ENCODE peak calls at places on chromosomes 1 and 21, in five cellular contexts. One of them, this sample, is unnamed.

GRCh38 chr1:231039161-231040018 is 664 bp downstream of the FAM89A start:
- DNase-seq in uterus: peak; percentile 37
- DNase-seq in MCF 10A: peak; percentile 65
- DNase-seq in choroid plexus epithelial cell: peak; percentile 54
- DNase-seq in CD8-positive, alpha-beta T cell: peak; percentile 16
- DNase-seq in this sample: no peak

GRCh38 chr21:30695956-30696355 is 22.6 kb downstream of the KRTAP21-3 start:
- DNase-seq in CD8-positive, alpha-beta T cell: no peak
- DNase-seq in choroid plexus epithelial cell: no peak
- DNase-seq in uterus: no peak
- DNase-seq in MCF 10A: peak; percentile 14
- DNase-seq in this sample: no peak

GRCh38 chr1:227268943-227269342 is 49.3 kb downstream of the CDC42BPA start:
- DNase-seq in choroid plexus epithelial cell: peak; percentile 43
- DNase-seq in MCF 10A: peak; percentile 63
- DNase-seq in CD8-positive, alpha-beta T cell: no peak
- DNase-seq in uterus: no peak
- DNase-seq in this sample: no peak

GRCh38 chr1:172109357-172109756 is 268.1 kb downstream of the DNM3 start:
- DNase-seq in MCF 10A: no peak
- DNase-seq in uterus: no peak
- DNase-seq in choroid plexus epithelial cell: no peak
- DNase-seq in CD8-positive, alpha-beta T cell: no peak
- DNase-seq in this sample: no peak

GRCh38 chr1:59184506-59184905 is 112.4 kb upstream of the FGGY start:
- DNase-seq in MCF 10A: no peak
- DNase-seq in uterus: no peak
- DNase-seq in choroid plexus epithelial cell: no peak
- DNase-seq in CD8-positive, alpha-beta T cell: no peak
- DNase-seq in this sample: no peak

GRCh38 chr1:177311111-177311510 is 140.4 kb downstream of the BRINP2 start:
- DNase-seq in uterus: no peak
- DNase-seq in CD8-positive, alpha-beta T cell: no peak
- DNase-seq in choroid plexus epithelial cell: no peak
- DNase-seq in MCF 10A: no peak
- DNase-seq in this sample: no peak

GRCh38 chr1:228162286-228163003 is 3.2 kb upstream of the IBA57 start:
- DNase-seq in CD8-positive, alpha-beta T cell: no peak
- DNase-seq in MCF 10A: peak; percentile 66
- DNase-seq in choroid plexus epithelial cell: peak; percentile 20
- DNase-seq in uterus: peak; percentile 44
- DNase-seq in this sample: no peak

GRCh38 chr1:160834945-160835565 is 27.6 kb downstream of the CD244 start:
- DNase-seq in uterus: no peak
- DNase-seq in CD8-positive, alpha-beta T cell: no peak
- DNase-seq in choroid plexus epithelial cell: peak; percentile 68
- DNase-seq in MCF 10A: peak; percentile 63
- DNase-seq in this sample: no peak

GRCh38 chr1:21539933-21540332 is 30.7 kb downstream of the ALPL start:
- DNase-seq in CD8-positive, alpha-beta T cell: no peak
- DNase-seq in choroid plexus epithelial cell: peak; percentile 26
- DNase-seq in uterus: no peak
- DNase-seq in MCF 10A: peak; percentile 43
- DNase-seq in this sample: no peak

GRCh38 chr1:80917225-80917624 is 883.5 kb upstream of the ADGRL2 start:
- DNase-seq in choroid plexus epithelial cell: no peak
- DNase-seq in CD8-positive, alpha-beta T cell: no peak
- DNase-seq in MCF 10A: no peak
- DNase-seq in uterus: no peak
- DNase-seq in this sample: no peak

GRCh38 chr1:155176544-155177071 is 3.0 kb downstream of the TRIM46 start:
- DNase-seq in choroid plexus epithelial cell: peak; percentile 75
- DNase-seq in uterus: peak; percentile 81
- DNase-seq in MCF 10A: peak; percentile 91
- DNase-seq in CD8-positive, alpha-beta T cell: peak; percentile 79
- DNase-seq in this sample: peak; percentile 97

GRCh38 chr1:235391879-235392278 is 24.7 kb downstream of the TBCE start:
- DNase-seq in uterus: no peak
- DNase-seq in MCF 10A: peak; percentile 22
- DNase-seq in choroid plexus epithelial cell: peak; percentile 19
- DNase-seq in CD8-positive, alpha-beta T cell: no peak
- DNase-seq in this sample: no peak

GRCh38 chr1:151513626-151514101 is 2.5 kb downstream of the CGN start:
- DNase-seq in choroid plexus epithelial cell: no peak
- DNase-seq in CD8-positive, alpha-beta T cell: no peak
- DNase-seq in MCF 10A: peak; percentile 71
- DNase-seq in uterus: no peak
- DNase-seq in this sample: no peak

GRCh38 chr1:70902211-70902610 is 145.4 kb downstream of the PTGER3 start:
- DNase-seq in choroid plexus epithelial cell: no peak
- DNase-seq in MCF 10A: peak; percentile 22
- DNase-seq in uterus: no peak
- DNase-seq in CD8-positive, alpha-beta T cell: no peak
- DNase-seq in this sample: no peak

GRCh38 chr1:153912349-153912748 is 10.4 kb downstream of the GATAD2B start:
- DNase-seq in CD8-positive, alpha-beta T cell: no peak
- DNase-seq in MCF 10A: no peak
- DNase-seq in choroid plexus epithelial cell: no peak
- DNase-seq in uterus: no peak
- DNase-seq in this sample: no peak

GRCh38 chr1:46134660-46135331 is 2.4 kb upstream of the PIK3R3 start:
- DNase-seq in choroid plexus epithelial cell: peak; percentile 81
- DNase-seq in MCF 10A: peak; percentile 97
- DNase-seq in CD8-positive, alpha-beta T cell: no peak
- DNase-seq in uterus: no peak
- DNase-seq in this sample: no peak

GRCh38 chr21:46406001-46406400 is 52.7 kb upstream of the DIP2A start:
- DNase-seq in CD8-positive, alpha-beta T cell: no peak
- DNase-seq in MCF 10A: no peak
- DNase-seq in choroid plexus epithelial cell: no peak
- DNase-seq in uterus: no peak
- DNase-seq in this sample: no peak

GRCh38 chr1:105795741-105796140 is 1260.7 kb upstream of the PRMT6 start:
- DNase-seq in CD8-positive, alpha-beta T cell: no peak
- DNase-seq in choroid plexus epithelial cell: no peak
- DNase-seq in uterus: no peak
- DNase-seq in MCF 10A: no peak
- DNase-seq in this sample: no peak

GRCh38 chr1:105793541-105794146 is 1262.8 kb upstream of the PRMT6 start:
- DNase-seq in MCF 10A: peak; percentile 64
- DNase-seq in uterus: no peak
- DNase-seq in choroid plexus epithelial cell: peak; percentile 35
- DNase-seq in CD8-positive, alpha-beta T cell: no peak
- DNase-seq in this sample: no peak
- TF ChIP-seq CTCF in MCF 10A: peak; percentile 87
- TF ChIP-seq CTCF in uterus: peak; percentile 29
- TF ChIP-seq CTCF in choroid plexus epithelial cell: peak; percentile 65
- TF ChIP-seq CTCF in CD8-positive, alpha-beta T cell: no peak
- TF ChIP-seq CTCF in this sample: no peak

GRCh38 chr21:39037807-39038405 is 145.3 kb downstream of the PSMG1 start:
- DNase-seq in CD8-positive, alpha-beta T cell: no peak
- DNase-seq in MCF 10A: no peak
- DNase-seq in choroid plexus epithelial cell: peak; percentile 36
- DNase-seq in uterus: no peak
- DNase-seq in this sample: no peak
- TF ChIP-seq CTCF in CD8-positive, alpha-beta T cell: no peak
- TF ChIP-seq CTCF in MCF 10A: no peak
- TF ChIP-seq CTCF in choroid plexus epithelial cell: peak; percentile 17
- TF ChIP-seq CTCF in uterus: no peak
- TF ChIP-seq CTCF in this sample: no peak

DNA sequence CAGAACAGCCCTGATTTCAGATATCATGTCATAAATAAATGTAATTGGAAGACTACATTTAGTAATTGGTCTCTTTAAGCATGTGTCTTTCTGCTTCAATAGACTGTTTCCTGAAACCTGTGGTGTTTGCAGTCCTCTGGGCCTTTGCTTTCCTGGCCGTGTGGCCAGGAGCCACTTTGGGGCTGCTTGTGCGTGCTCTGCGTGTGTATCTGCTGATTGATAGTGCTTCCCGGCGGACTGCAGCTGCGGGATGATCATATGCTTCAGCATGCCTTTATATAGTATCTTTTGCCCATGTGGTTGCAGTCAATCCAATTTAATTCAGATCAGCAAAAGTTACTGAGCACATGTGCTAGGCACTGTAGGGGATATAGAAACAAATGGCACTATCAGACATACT is 27.5 kb upstream of the TTF2 start:
- DNase-seq in uterus: no peak
- DNase-seq in choroid plexus epithelial cell: no peak
- DNase-seq in CD8-positive, alpha-beta T cell: no peak
- DNase-seq in MCF 10A: no peak
- DNase-seq in this sample: no peak
- TF ChIP-seq CTCF in uterus: no peak
- TF ChIP-seq CTCF in choroid plexus epithelial cell: no peak
- TF ChIP-seq CTCF in CD8-positive, alpha-beta T cell: no peak
- TF ChIP-seq CTCF in MCF 10A: no peak
- TF ChIP-seq CTCF in this sample: no peak

GRCh38 chr1:88293791-88294190 is 390.3 kb upstream of the PKN2 start:
- DNase-seq in MCF 10A: no peak
- DNase-seq in CD8-positive, alpha-beta T cell: no peak
- DNase-seq in choroid plexus epithelial cell: no peak
- DNase-seq in uterus: no peak
- DNase-seq in this sample: no peak

GRCh38 chr1:88296227-88297010 is 387.7 kb upstream of the PKN2 start:
- DNase-seq in MCF 10A: no peak
- DNase-seq in uterus: no peak
- DNase-seq in choroid plexus epithelial cell: no peak
- DNase-seq in CD8-positive, alpha-beta T cell: no peak
- DNase-seq in this sample: no peak

GRCh38 chr1:88289703-88290102 is 394.4 kb upstream of the PKN2 start:
- DNase-seq in CD8-positive, alpha-beta T cell: no peak
- DNase-seq in MCF 10A: no peak
- DNase-seq in choroid plexus epithelial cell: no peak
- DNase-seq in uterus: no peak
- DNase-seq in this sample: no peak

GRCh38 chr1:88288571-88288970 is 395.5 kb upstream of the PKN2 start:
- DNase-seq in CD8-positive, alpha-beta T cell: no peak
- DNase-seq in uterus: no peak
- DNase-seq in MCF 10A: no peak
- DNase-seq in choroid plexus epithelial cell: no peak
- DNase-seq in this sample: no peak

GRCh38 chr1:88291902-88292301 is 392.2 kb upstream of the PKN2 start:
- DNase-seq in MCF 10A: no peak
- DNase-seq in choroid plexus epithelial cell: no peak
- DNase-seq in CD8-positive, alpha-beta T cell: no peak
- DNase-seq in uterus: no peak
- DNase-seq in this sample: no peak
- TF ChIP-seq CTCF in MCF 10A: no peak
- TF ChIP-seq CTCF in choroid plexus epithelial cell: no peak
- TF ChIP-seq CTCF in CD8-positive, alpha-beta T cell: no peak
- TF ChIP-seq CTCF in uterus: no peak
- TF ChIP-seq CTCF in this sample: no peak

GRCh38 chr1:41728403-41729202 is 190.1 kb downstream of the HIVEP3 start:
- DNase-seq in CD8-positive, alpha-beta T cell: no peak
- DNase-seq in choroid plexus epithelial cell: no peak
- DNase-seq in MCF 10A: no peak
- DNase-seq in uterus: no peak
- DNase-seq in this sample: no peak

GRCh38 chr1:41724248-41724647 is 194.5 kb downstream of the HIVEP3 start:
- DNase-seq in MCF 10A: no peak
- DNase-seq in CD8-positive, alpha-beta T cell: no peak
- DNase-seq in uterus: no peak
- DNase-seq in choroid plexus epithelial cell: peak; percentile 38
- DNase-seq in this sample: no peak

GRCh38 chr1:41730806-41731205 is 187.9 kb downstream of the HIVEP3 start:
- DNase-seq in CD8-positive, alpha-beta T cell: no peak
- DNase-seq in choroid plexus epithelial cell: no peak
- DNase-seq in MCF 10A: no peak
- DNase-seq in uterus: no peak
- DNase-seq in this sample: no peak

GRCh38 chr1:41727749-41728115 is 191.0 kb downstream of the HIVEP3 start:
- DNase-seq in MCF 10A: no peak
- DNase-seq in choroid plexus epithelial cell: no peak
- DNase-seq in uterus: no peak
- DNase-seq in CD8-positive, alpha-beta T cell: no peak
- DNase-seq in this sample: no peak

GRCh38 chr1:41726899-41727748 is 191.6 kb downstream of the HIVEP3 start:
- DNase-seq in MCF 10A: no peak
- DNase-seq in choroid plexus epithelial cell: no peak
- DNase-seq in CD8-positive, alpha-beta T cell: no peak
- DNase-seq in uterus: no peak
- DNase-seq in this sample: no peak
- TF ChIP-seq CTCF in MCF 10A: no peak
- TF ChIP-seq CTCF in choroid plexus epithelial cell: no peak
- TF ChIP-seq CTCF in CD8-positive, alpha-beta T cell: no peak
- TF ChIP-seq CTCF in uterus: no peak
- TF ChIP-seq CTCF in this sample: no peak

GRCh38 chr1:167082511-167083027 is 7.6 kb downstream of the GPA33 start:
- DNase-seq in uterus: no peak
- DNase-seq in CD8-positive, alpha-beta T cell: no peak
- DNase-seq in choroid plexus epithelial cell: no peak
- DNase-seq in MCF 10A: peak; percentile 38
- DNase-seq in this sample: no peak
- TF ChIP-seq CTCF in uterus: no peak
- TF ChIP-seq CTCF in CD8-positive, alpha-beta T cell: no peak
- TF ChIP-seq CTCF in choroid plexus epithelial cell: no peak
- TF ChIP-seq CTCF in MCF 10A: no peak
- TF ChIP-seq CTCF in this sample: no peak

DNA sequence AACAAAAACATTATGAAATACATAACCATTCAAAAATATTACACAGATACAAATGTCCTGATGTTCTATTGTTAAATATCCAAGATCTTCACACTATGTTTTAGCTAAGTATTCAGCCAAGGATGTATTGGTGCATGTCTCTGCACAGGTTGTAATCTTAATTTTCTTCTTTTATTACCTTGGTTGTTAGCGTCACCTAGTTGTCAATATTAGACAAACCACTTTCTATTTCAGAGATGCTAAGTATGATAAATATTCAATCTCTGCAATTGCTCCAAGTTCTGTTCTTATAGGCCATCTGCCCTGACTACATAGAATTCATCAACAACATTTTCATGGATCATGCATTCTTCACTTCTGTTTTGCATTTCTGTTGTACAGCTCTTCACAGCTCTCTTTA is 380.0 kb downstream of the NUF2 start:
- DNase-seq in MCF 10A: no peak
- DNase-seq in uterus: no peak
- DNase-seq in choroid plexus epithelial cell: no peak
- DNase-seq in CD8-positive, alpha-beta T cell: no peak
- DNase-seq in this sample: no peak
- TF ChIP-seq CTCF in MCF 10A: peak; percentile 11
- TF ChIP-seq CTCF in uterus: no peak
- TF ChIP-seq CTCF in choroid plexus epithelial cell: no peak
- TF ChIP-seq CTCF in CD8-positive, alpha-beta T cell: no peak
- TF ChIP-seq CTCF in this sample: no peak

DNA sequence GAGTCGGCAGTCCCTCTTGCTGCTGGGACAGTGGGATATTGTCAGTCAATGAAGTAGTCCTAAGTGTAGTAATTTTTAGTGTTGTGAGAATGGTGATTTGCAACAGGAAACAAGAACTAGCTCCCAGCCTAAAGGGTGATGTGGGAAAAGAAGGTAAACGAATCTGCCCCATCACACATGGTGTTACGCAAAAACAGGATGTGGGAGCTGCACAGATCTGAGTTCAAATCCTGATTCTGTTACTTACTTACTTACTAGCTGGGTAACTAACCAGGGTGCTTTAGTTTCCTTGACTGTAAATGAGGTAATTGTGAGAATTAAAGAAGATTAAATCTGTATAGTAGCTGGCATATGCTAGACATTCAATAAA is 22.3 kb downstream of the NAV1 start:
- DNase-seq in MCF 10A: peak; percentile 42
- DNase-seq in choroid plexus epithelial cell: no peak
- DNase-seq in CD8-positive, alpha-beta T cell: no peak
- DNase-seq in uterus: no peak
- DNase-seq in this sample: no peak
- TF ChIP-seq CTCF in MCF 10A: no peak
- TF ChIP-seq CTCF in choroid plexus epithelial cell: no peak
- TF ChIP-seq CTCF in CD8-positive, alpha-beta T cell: no peak
- TF ChIP-seq CTCF in uterus: no peak
- TF ChIP-seq CTCF in this sample: no peak